ENCODE peak calls at places on chromosome 4, in five cellular contexts. T is WTC11, E is AG10803, B is GM06990, S is adrenal gland. N is an unnamed sample.

GRCh38 chr4:32841217-32841616 is 2121.0 kb downstream of the PCDH7 start:
- DNase-seq in T (no peak), E (no peak), B (no peak), S (no peak), N (no peak)

GRCh38 chr4:179666226-179666625 is 2224.0 kb upstream of the AGA start:
- DNase-seq in T (peak), E (no peak), B (no peak), S (no peak), N (no peak)

GRCh38 chr4:5524900-5525299 is 183.5 kb downstream of the EVC2 start:
- DNase-seq in T (no peak), E (peak), B (no peak), S (peak), N (no peak)

GRCh38 chr4:25457053-25457715 is 80.1 kb downstream of the ANAPC4 start:
- DNase-seq in T (no peak), E (peak), B (no peak), S (no peak), N (no peak)

GRCh38 chr4:127788517-127788916 is 6.4 kb downstream of the HSPA4L start:
- DNase-seq in T (no peak), E (no peak), B (no peak), S (no peak), N (no peak)

GRCh38 chr4:106584590-106584989 is 216.0 kb upstream of the GIMD1 start:
- DNase-seq in T (no peak), E (peak), B (no peak), S (no peak), N (no peak)

GRCh38 chr4:107743532-107743931 is 23.5 kb upstream of the PAPSS1 start:
- DNase-seq in T (no peak), E (no peak), B (no peak), S (no peak), N (no peak)

GRCh38 chr4:88881227-88881569 is 175.8 kb downstream of the FAM13A start:
- DNase-seq in T (no peak), E (no peak), B (no peak), S (no peak), N (no peak)

GRCh38 chr4:3310301-3311094 is 17.7 kb downstream of the RGS12 start:
- DNase-seq in T (no peak), E (no peak), B (no peak), S (peak), N (no peak)

GRCh38 chr4:7037425-7037824 is 5.7 kb upstream of the TADA2B start:
- DNase-seq in T (no peak), E (no peak), B (no peak), S (no peak), N (no peak)

GRCh38 chr4:144562019-144562740 is 83.8 kb upstream of the HHIP start:
- DNase-seq in T (peak), E (no peak), B (no peak), S (no peak), N (no peak)

GRCh38 chr4:176587920-176588319 is 204.8 kb downstream of the VEGFC start:
- DNase-seq in T (no peak), E (peak), B (no peak), S (peak), N (no peak)

GRCh38 chr4:172809998-172810397 is 358.6 kb upstream of the GALNT7 start:
- DNase-seq in T (no peak), E (no peak), B (no peak), S (no peak), N (no peak)

GRCh38 chr4:79413486-79413885 is 5.5 kb upstream of the GK2 start:
- DNase-seq in T (no peak), E (no peak), B (no peak), S (no peak), N (no peak)

GRCh38 chr4:171846232-171846631 is 33.0 kb downstream of the GALNTL6 start:
- DNase-seq in T (peak), E (peak), B (no peak), S (peak), N (peak)

GRCh38 chr4:10529256-10529890 is 72.1 kb upstream of the ZNF518B start:
- DNase-seq in T (no peak), E (no peak), B (no peak), S (peak), N (no peak)

GRCh38 chr4:185004562-185005208 is 13.6 kb upstream of the HELT start:
- DNase-seq in T (peak), E (no peak), B (no peak), S (peak), N (no peak)

GRCh38 chr4:147003956-147004580 is 58.4 kb upstream of the TTC29 start:
- DNase-seq in T (no peak), E (peak), B (no peak), S (no peak), N (no peak)

GRCh38 chr4:99134586-99134985 is 9.5 kb downstream of the ADH4 start:
- DNase-seq in T (no peak), E (no peak), B (no peak), S (no peak), N (no peak)

GRCh38 chr4:77044458-77045124 is 31.2 kb downstream of the CCNI start:
- DNase-seq in T (no peak), E (peak), B (no peak), S (no peak), N (peak)

GRCh38 chr4:170008376-170008775 is 17.8 kb downstream of the MFAP3L start:
- DNase-seq in T (no peak), E (peak), B (no peak), S (no peak), N (no peak)

GRCh38 chr4:139099366-139099982 is 77.5 kb downstream of the ELF2 start:
- DNase-seq in T (peak), E (peak), B (peak), S (peak), N (peak)

GRCh38 chr4:15234585-15235126 is 193.2 kb upstream of the C1QTNF7 start:
- DNase-seq in T (no peak), E (peak), B (no peak), S (no peak), N (no peak)

GRCh38 chr4:84985952-84986351 is 19.5 kb upstream of the WDFY3 start:
- DNase-seq in T (no peak), E (peak), B (no peak), S (no peak), N (no peak)

GRCh38 chr4:80141543-80141942 is 55.8 kb upstream of the PRDM8 start:
- DNase-seq in T (no peak), E (no peak), B (no peak), S (no peak), N (no peak)

GRCh38 chr4:98995183-98996055 is at the start of gene METAP1:
- DNase-seq in T (peak), E (peak), B (peak), S (peak), N (peak)

GRCh38 chr4:104064650-104065577 is 345.1 kb upstream of the TACR3 start:
- DNase-seq in T (peak), E (no peak), B (no peak), S (peak), N (peak)
- TF ChIP-seq CTCF in T (peak), E (no peak), B (peak), S (no peak), N (peak)

GRCh38 chr4:2243682-2244380 is 1.9 kb upstream of the HAUS3 start:
- DNase-seq in T (peak), E (peak), B (no peak), S (peak), N (peak)
- TF ChIP-seq CTCF in T (no peak), E (peak), B (no peak), S (no peak), N (peak)

GRCh38 chr4:186341655-186342054 is 75.7 kb downstream of the F11 start:
- DNase-seq in T (no peak), E (no peak), B (no peak), S (no peak), N (no peak)
- TF ChIP-seq CTCF in T (no peak), E (no peak), B (no peak), S (no peak), N (no peak)

GRCh38 chr4:95835672-95836071 is 4.2 kb upstream of the PDHA2 start:
- DNase-seq in T (peak), E (no peak), B (no peak), S (no peak), N (peak)
- TF ChIP-seq CTCF in T (no peak), E (no peak), B (no peak), S (no peak), N (peak)

GRCh38 chr4:121693450-121693849 is 3.3 kb downstream of the ANXA5 start:
- DNase-seq in T (no peak), E (no peak), B (no peak), S (no peak), N (no peak)

GRCh38 chr4:121696140-121696640 is 590 bp downstream of the ANXA5 start:
- DNase-seq in T (peak), E (peak), B (peak), S (peak), N (peak)

GRCh38 chr4:121698119-121698732 is 1.4 kb upstream of the ANXA5 start:
- DNase-seq in T (no peak), E (peak), B (no peak), S (no peak), N (no peak)

GRCh38 chr4:121697626-121698025 is 846 bp upstream of the ANXA5 start:
- DNase-seq in T (no peak), E (no peak), B (peak), S (no peak), N (no peak)

DNA sequence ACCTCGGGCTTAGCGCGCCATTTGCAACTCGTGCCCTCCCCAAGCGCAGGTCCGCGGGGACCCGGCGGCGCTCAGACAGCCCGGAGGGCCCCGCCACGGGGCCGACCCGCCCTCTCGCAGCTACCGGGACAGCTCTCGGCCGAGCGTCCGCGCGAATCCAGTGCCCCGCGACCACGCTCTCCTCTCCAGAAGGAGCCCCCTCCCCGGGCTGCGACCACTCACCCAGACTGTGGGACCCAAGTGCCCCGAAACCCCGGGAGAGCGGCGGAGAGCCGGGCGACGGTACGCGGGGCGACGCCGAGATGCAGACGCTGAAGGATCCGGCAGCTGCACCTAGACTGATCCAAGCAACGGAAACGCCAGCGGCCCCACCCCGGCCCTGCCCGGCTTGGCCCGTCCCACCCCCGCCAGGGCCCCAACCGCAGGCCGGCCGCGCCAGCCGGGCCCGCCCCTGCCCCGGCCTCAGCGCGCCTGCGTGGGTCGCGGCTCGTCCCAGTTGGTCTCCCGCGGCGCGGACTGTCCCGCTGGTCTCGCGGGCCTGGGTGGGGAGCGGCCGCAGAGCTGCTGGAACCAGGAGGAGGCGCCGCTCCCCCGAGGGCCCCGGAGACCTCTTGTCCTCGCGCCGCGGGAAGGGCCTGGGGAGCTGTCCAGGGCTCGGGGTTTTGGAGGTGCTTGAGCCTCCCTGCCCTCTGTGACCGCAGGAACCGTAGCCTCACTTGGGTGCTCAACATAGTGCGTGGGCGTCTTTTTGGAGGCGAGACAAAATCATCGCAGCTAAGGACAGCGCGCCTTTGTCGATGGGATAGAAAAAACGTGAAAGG is at the start of gene ANXA5:
- DNase-seq in T (peak), E (peak), B (peak), S (peak), N (peak)
- TF ChIP-seq CTCF in T (no peak), E (peak), B (peak), S (peak), N (peak)

GRCh38 chr4:109809657-109810056 is 5.9 kb upstream of the GAR1 start:
- DNase-seq in T (no peak), E (no peak), B (no peak), S (no peak), N (no peak)

GRCh38 chr4:109801099-109801789 is 555 bp downstream of the CFI start:
- DNase-seq in T (no peak), E (no peak), B (no peak), S (no peak), N (no peak)

GRCh38 chr4:109801895-109802319 is at the start of gene CFI:
- DNase-seq in T (no peak), E (peak), B (no peak), S (peak), N (no peak)

GRCh38 chr4:109798866-109799265 is 2.9 kb downstream of the CFI start:
- DNase-seq in T (no peak), E (no peak), B (no peak), S (no peak), N (no peak)

DNA sequence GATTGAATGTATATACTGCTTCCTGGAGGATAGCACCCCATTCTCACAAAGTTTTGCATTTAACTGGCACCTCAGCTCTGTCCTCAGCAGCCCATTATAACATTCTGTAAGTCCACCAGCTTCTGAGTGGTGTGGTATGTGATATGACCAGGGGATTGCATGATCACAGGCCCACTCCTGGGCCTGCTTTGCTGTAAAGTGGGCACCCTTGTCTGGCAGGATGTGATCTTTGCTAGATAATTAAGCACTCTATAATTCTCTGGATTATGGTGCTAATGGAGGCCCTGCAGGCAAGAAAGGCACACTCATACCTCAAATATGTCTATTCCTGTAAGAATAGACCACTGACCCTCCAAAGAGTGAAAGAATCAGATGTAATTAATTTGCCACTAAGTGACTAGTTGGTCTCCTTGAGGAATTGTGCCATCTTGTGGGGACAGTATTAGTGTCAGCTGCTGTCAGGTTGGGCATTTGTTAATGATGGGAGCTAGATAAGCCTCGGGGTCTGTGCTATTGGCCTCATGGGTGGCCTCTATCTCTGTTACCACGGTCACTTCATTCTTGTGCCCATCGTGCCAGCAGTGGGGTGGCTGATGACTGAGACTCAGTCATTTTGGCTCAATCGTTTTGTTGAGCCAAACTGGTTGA is 2.2 kb upstream of the CFI start:
- DNase-seq in T (peak), E (peak), B (no peak), S (peak), N (peak)
- TF ChIP-seq CTCF in T (no peak), E (peak), B (peak), S (peak), N (peak)

DNA sequence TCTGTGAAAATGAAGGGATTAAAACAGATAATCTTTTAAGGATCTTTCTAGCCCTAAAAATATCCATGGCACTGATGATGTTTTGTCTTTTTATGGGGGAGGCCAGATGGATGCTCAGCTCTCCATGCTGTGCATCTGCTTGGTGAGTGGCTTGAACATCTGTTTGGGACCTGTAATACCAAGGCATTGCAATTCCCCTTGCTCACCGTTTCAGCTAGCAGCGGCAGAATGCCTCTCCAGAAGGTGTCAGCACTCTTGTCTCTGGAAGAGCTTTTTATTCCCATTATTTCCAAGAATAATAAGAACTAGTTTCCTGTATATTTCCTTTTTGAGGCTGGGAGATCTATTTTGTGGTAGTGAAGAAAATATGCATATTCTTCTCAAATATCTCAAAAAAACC is 151.9 kb upstream of the ANK2 start:
- DNase-seq in T (peak), E (no peak), B (no peak), S (no peak), N (no peak)
- TF ChIP-seq CTCF in T (no peak), E (no peak), B (no peak), S (no peak), N (no peak)

GRCh38 chr4:87033902-87034301 is 99.1 kb downstream of the AFF1 start:
- DNase-seq in T (peak), E (no peak), B (no peak), S (no peak), N (no peak)
- TF ChIP-seq CTCF in T (no peak), E (no peak), B (no peak), S (no peak), N (no peak)

DNA sequence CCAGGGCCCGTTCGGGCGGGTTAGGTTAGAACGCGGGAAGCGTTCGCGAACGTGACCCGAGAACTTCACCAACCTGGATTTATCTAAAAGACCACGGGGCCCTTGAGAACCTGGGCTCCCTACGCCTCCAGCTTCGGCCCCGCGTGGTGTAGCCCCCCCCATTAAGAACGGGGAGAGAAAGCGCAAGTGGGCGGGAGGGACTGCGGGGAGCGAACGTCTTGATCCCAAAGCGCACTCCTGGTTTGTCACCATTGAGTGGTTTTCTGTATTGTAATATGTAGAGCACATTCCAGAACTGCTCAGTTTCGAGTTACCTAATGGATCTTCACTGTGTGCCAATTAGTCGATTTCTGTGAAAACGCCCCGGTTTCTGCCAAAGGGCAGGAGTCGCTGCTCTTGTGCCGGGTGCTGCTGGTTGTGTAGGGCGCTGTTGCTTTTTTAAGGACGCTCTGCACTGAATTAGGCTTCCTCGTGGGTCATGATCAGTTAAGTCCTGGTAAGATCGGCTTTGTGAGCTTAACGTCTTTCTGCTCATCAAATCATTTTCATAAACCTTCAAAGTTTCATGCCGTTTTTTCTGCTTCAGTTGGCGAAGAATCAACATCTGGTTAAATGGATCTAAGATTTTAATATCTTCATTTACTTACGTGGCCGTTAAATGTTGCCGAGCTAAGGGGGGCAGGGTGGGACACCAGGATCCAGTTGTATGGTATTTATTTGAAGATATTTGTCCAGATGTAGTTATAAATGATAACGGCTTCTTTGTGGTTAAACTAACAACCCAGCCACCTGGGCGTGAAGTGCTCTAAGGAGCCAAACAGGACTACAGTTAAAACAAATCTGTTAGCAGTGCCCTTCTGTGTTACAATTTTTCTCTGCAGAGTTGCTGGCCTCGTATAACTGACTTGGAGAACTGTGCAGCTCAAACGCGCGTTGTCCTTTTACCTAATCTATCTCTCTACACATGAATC is 808 bp downstream of the MND1 start:
- DNase-seq in T (peak), E (peak), B (no peak), S (peak), N (peak)
- TF ChIP-seq CTCF in T (no peak), E (peak), B (no peak), S (no peak), N (no peak)

GRCh38 chr4:167987285-167987684 is 105.1 kb upstream of the ANXA10 start:
- DNase-seq in T (no peak), E (no peak), B (no peak), S (no peak), N (no peak)

GRCh38 chr4:167986044-167986443 is 106.3 kb upstream of the ANXA10 start:
- DNase-seq in T (no peak), E (no peak), B (no peak), S (no peak), N (no peak)

GRCh38 chr4:167985565-167985964 is 106.8 kb upstream of the ANXA10 start:
- DNase-seq in T (no peak), E (no peak), B (no peak), S (no peak), N (no peak)

DNA sequence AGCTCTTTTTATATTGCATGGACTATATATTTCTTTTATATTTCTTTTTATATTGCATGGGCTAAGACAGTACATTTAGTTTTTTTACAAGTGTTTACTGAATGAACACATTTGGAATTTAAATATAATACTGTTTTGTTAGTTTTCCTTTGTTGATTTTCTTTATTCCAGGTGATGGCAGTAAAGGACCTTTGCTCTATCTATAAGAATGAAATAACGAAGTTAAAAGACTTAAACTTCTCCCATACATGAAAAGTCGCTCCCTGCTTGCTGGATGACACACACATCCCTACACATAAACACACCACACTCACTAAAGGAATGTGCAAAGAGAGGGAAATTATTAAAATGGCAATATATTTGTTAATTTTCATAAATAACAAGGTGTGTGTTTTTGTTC is 102.5 kb upstream of the ANXA10 start:
- DNase-seq in T (no peak), E (no peak), B (no peak), S (no peak), N (no peak)
- TF ChIP-seq CTCF in T (no peak), E (no peak), B (no peak), S (no peak), N (no peak)

N was measured in GM13977.